ENCODE peak calls at places on chromosomes 11 and 22, in four cellular contexts. One of them, this sample, is unnamed.

GRCh38 chr11:96028746-96029145 is 104.8 kb upstream of the MTMR2 start:
- DNase-seq in NT2/D1: no peak
- DNase-seq in SJSA1: no peak
- DNase-seq in adrenal gland: no peak
- DNase-seq in this sample: no peak

GRCh38 chr11:75142714-75143419 is 8.0 kb upstream of the SLCO2B1 start:
- DNase-seq in SJSA1: peak; percentile 65
- DNase-seq in adrenal gland: peak; percentile 78
- DNase-seq in NT2/D1: peak; percentile 57
- DNase-seq in this sample: peak; percentile 95

GRCh38 chr11:115345840-115346239 is 158.4 kb downstream of the CADM1 start:
- DNase-seq in adrenal gland: no peak
- DNase-seq in SJSA1: no peak
- DNase-seq in NT2/D1: no peak
- DNase-seq in this sample: no peak

GRCh38 chr11:73143126-73143838 is 1.2 kb upstream of the FCHSD2 start:
- DNase-seq in NT2/D1: no peak
- DNase-seq in SJSA1: no peak
- DNase-seq in adrenal gland: peak; percentile 30
- DNase-seq in this sample: peak; percentile 19

GRCh38 chr22:25668437-25668836 is 73.6 kb upstream of the MYO18B start:
- DNase-seq in SJSA1: no peak
- DNase-seq in adrenal gland: peak; percentile 74
- DNase-seq in NT2/D1: no peak
- DNase-seq in this sample: peak; percentile 91

GRCh38 chr22:31497148-31497938 is 1.0 kb downstream of the SFI1 start:
- DNase-seq in adrenal gland: no peak
- DNase-seq in SJSA1: no peak
- DNase-seq in NT2/D1: no peak
- DNase-seq in this sample: no peak

GRCh38 chr11:109285465-109285864 is 136.5 kb upstream of the C11orf87 start:
- DNase-seq in adrenal gland: no peak
- DNase-seq in NT2/D1: no peak
- DNase-seq in SJSA1: no peak
- DNase-seq in this sample: no peak

GRCh38 chr11:69889400-69890372 is 70.5 kb upstream of the FGF3 start:
- DNase-seq in SJSA1: no peak
- DNase-seq in adrenal gland: no peak
- DNase-seq in NT2/D1: no peak
- DNase-seq in this sample: no peak

GRCh38 chr11:128226106-128226716 is 361.1 kb downstream of the ETS1 start:
- DNase-seq in NT2/D1: no peak
- DNase-seq in adrenal gland: no peak
- DNase-seq in SJSA1: no peak
- DNase-seq in this sample: no peak

GRCh38 chr22:47645450-47645914 is 883.0 kb downstream of the TBC1D22A start:
- DNase-seq in SJSA1: no peak
- DNase-seq in NT2/D1: no peak
- DNase-seq in adrenal gland: no peak
- DNase-seq in this sample: peak; percentile 5

GRCh38 chr11:130001491-130002351 is 914 bp downstream of the PRDM10 start:
- DNase-seq in SJSA1: peak; percentile 23
- DNase-seq in NT2/D1: no peak
- DNase-seq in adrenal gland: peak; percentile 28
- DNase-seq in this sample: peak; percentile 28

GRCh38 chr22:25048659-25049657 is 96.4 kb downstream of the KIAA1671 start:
- DNase-seq in SJSA1: peak; percentile 29
- DNase-seq in NT2/D1: peak; percentile 25
- DNase-seq in adrenal gland: peak; percentile 75
- DNase-seq in this sample: peak; percentile 71

GRCh38 chr11:313787-314547 is at the start of gene IFITM1:
- DNase-seq in adrenal gland: no peak
- DNase-seq in NT2/D1: peak; percentile 50
- DNase-seq in SJSA1: no peak
- DNase-seq in this sample: peak; percentile 62

GRCh38 chr22:24424001-24424900 is 3.1 kb upstream of the ADORA2A start:
- DNase-seq in adrenal gland: no peak
- DNase-seq in SJSA1: no peak
- DNase-seq in NT2/D1: no peak
- DNase-seq in this sample: no peak

GRCh38 chr22:39309364-39309861 is 10.0 kb downstream of the RPL3 start:
- DNase-seq in adrenal gland: peak; percentile 32
- DNase-seq in SJSA1: no peak
- DNase-seq in NT2/D1: no peak
- DNase-seq in this sample: no peak

GRCh38 chr11:33214187-33214586 is 43.0 kb upstream of the HIPK3 start:
- DNase-seq in SJSA1: no peak
- DNase-seq in adrenal gland: no peak
- DNase-seq in NT2/D1: no peak
- DNase-seq in this sample: peak; percentile 31

GRCh38 chr11:44005076-44005800 is 42.5 kb upstream of the ACCSL start:
- DNase-seq in NT2/D1: no peak
- DNase-seq in SJSA1: no peak
- DNase-seq in adrenal gland: no peak
- DNase-seq in this sample: no peak

GRCh38 chr11:65216830-65217229 is 35.1 kb downstream of the CAPN1 start:
- DNase-seq in NT2/D1: no peak
- DNase-seq in SJSA1: no peak
- DNase-seq in adrenal gland: no peak
- DNase-seq in this sample: no peak
- H3K4me3 ChIP-seq in NT2/D1: no peak overlapping the region
- H3K4me3 ChIP-seq in SJSA1: no peak overlapping the region
- H3K4me3 ChIP-seq in adrenal gland: no peak overlapping the region
- H3K4me3 ChIP-seq in this sample: no peak overlapping the region

DNA sequence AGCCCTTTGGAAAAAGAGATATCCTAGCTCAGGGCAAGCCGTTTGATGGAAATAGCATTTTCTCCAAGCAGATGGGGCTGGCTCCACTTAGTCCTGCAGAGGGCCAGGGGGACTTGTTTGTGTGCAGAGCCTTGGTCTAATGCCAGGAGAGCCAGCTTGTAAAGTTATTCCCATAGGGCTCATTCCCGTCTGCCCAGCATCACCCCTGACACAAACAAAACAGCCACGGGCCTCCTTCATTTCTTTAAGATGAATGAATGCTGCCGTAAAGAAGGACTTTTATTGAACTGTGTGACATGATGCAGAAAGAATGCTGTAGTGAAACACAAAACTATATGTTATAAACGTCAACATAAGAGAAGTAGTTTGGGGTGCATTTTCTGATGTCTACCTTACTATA is 53.0 kb downstream of the NCAM1 start:
- DNase-seq in SJSA1: no peak
- DNase-seq in adrenal gland: no peak
- DNase-seq in NT2/D1: no peak
- DNase-seq in this sample: peak; percentile 26
- H3K4me3 ChIP-seq in SJSA1: no peak overlapping the region
- H3K4me3 ChIP-seq in adrenal gland: no peak overlapping the region
- H3K4me3 ChIP-seq in NT2/D1: no peak overlapping the region
- H3K4me3 ChIP-seq in this sample: no peak overlapping the region

DNA sequence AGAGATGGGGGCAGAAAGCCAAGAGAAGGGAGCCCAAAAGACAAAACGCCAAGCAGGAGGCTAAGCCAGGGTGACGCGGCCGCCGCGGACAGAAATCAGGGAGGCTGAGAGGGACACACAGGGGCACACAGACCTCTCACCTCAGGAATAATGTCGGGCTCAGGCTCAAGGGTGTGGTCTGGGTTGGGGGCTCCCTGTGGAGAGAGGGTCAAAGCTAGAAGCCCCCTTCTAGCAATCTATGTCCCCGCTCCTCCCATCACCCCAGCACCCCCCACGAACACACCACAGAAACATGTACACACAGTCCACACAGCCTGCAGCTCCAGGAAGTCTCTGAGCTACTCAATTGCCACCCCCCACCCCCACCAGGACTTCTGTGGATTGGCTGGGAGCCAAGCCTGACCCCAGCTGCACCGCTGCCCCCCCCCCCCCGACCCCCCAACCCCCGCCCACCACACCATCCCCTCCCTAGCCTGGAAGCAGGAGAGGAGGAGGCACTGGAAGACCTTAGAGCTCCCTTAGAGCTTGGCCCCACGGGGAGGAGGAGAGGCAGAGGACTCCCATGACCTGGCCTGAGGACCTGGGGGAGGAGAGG is 6.9 kb downstream of the BCL9L start:
- DNase-seq in SJSA1: no peak
- DNase-seq in NT2/D1: no peak
- DNase-seq in adrenal gland: no peak
- DNase-seq in this sample: peak; percentile 73
- H3K4me3 ChIP-seq in SJSA1: no peak overlapping the region
- H3K4me3 ChIP-seq in NT2/D1: peak overlapping the region; percentile 46
- H3K4me3 ChIP-seq in adrenal gland: peak overlapping the region; percentile 89
- H3K4me3 ChIP-seq in this sample: peak overlapping the region; percentile 40

GRCh38 chr11:133181066-133181465 is 351.2 kb downstream of the OPCML start:
- DNase-seq in SJSA1: no peak
- DNase-seq in adrenal gland: no peak
- DNase-seq in NT2/D1: no peak
- DNase-seq in this sample: no peak

GRCh38 chr11:133180201-133180600 is 352.1 kb downstream of the OPCML start:
- DNase-seq in SJSA1: no peak
- DNase-seq in adrenal gland: no peak
- DNase-seq in NT2/D1: no peak
- DNase-seq in this sample: no peak

GRCh38 chr11:133176748-133177147 is 355.6 kb downstream of the OPCML start:
- DNase-seq in adrenal gland: no peak
- DNase-seq in SJSA1: no peak
- DNase-seq in NT2/D1: no peak
- DNase-seq in this sample: no peak

DNA sequence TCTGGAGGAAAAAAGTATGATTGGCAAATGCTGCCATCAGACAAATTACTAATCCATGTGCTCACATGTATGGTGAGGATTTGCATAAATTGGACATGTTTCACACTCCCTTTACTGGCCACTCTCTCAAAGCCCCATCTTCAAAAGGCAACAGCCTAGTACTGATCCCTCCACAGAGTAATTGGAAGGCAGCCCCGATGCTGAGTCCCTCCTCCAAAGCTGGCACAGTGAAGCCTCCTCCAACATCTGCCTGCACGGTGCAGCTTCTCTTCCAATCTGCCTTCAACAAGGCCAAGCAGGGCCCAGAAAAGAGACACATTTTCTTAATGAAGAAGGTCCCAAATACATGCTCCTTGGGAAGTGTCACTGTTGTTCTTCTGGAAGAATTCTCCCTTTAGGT is 350.6 kb downstream of the OPCML start:
- DNase-seq in adrenal gland: no peak
- DNase-seq in SJSA1: no peak
- DNase-seq in NT2/D1: no peak
- DNase-seq in this sample: no peak
- H3K4me3 ChIP-seq in adrenal gland: no peak overlapping the region
- H3K4me3 ChIP-seq in SJSA1: no peak overlapping the region
- H3K4me3 ChIP-seq in NT2/D1: no peak overlapping the region
- H3K4me3 ChIP-seq in this sample: no peak overlapping the region

GRCh38 chr11:67023957-67024353 is 1.0 kb downstream of the SYT12 start:
- DNase-seq in SJSA1: no peak
- DNase-seq in NT2/D1: no peak
- DNase-seq in adrenal gland: no peak
- DNase-seq in this sample: no peak
- H3K4me3 ChIP-seq in SJSA1: no peak overlapping the region
- H3K4me3 ChIP-seq in NT2/D1: peak overlapping the region; percentile 53
- H3K4me3 ChIP-seq in adrenal gland: peak overlapping the region; percentile 58
- H3K4me3 ChIP-seq in this sample: peak overlapping the region; percentile 41